ENCODE peak calls at places on chromosomes 6 and 20, in seven cellular contexts. One of them, this sample, is unnamed.

GRCh38 chr6:37099442-37099841 is 70.5 kb upstream of the PIM1 start:
- DNase-seq in GM13976: no peak
- DNase-seq in RWPE2: no peak
- DNase-seq in HCT116: no peak
- DNase-seq in thoracic aorta: no peak
- DNase-seq in lower leg skin: no peak
- DNase-seq in Calu3: no peak
- DNase-seq in this sample: no peak

GRCh38 chr6:144723431-144723830 is 438.3 kb downstream of the UTRN start:
- DNase-seq in RWPE2: no peak
- DNase-seq in GM13976: no peak
- DNase-seq in lower leg skin: no peak
- DNase-seq in HCT116: no peak
- DNase-seq in Calu3: no peak
- DNase-seq in thoracic aorta: no peak
- DNase-seq in this sample: no peak

GRCh38 chr6:76451926-76452709 is 379.7 kb upstream of the IMPG1 start:
- DNase-seq in lower leg skin: no peak
- DNase-seq in thoracic aorta: no peak
- DNase-seq in GM13976: no peak
- DNase-seq in RWPE2: no peak
- DNase-seq in HCT116: no peak
- DNase-seq in Calu3: no peak
- DNase-seq in this sample: no peak

GRCh38 chr6:25454141-25454540 is 175.0 kb downstream of the CARMIL1 start:
- DNase-seq in GM13976: no peak
- DNase-seq in lower leg skin: no peak
- DNase-seq in thoracic aorta: no peak
- DNase-seq in HCT116: no peak
- DNase-seq in RWPE2: no peak
- DNase-seq in Calu3: no peak
- DNase-seq in this sample: no peak

GRCh38 chr20:8782804-8783203 is 286.1 kb upstream of the PLCB4 start:
- DNase-seq in lower leg skin: no peak
- DNase-seq in thoracic aorta: no peak
- DNase-seq in RWPE2: no peak
- DNase-seq in Calu3: no peak
- DNase-seq in HCT116: no peak
- DNase-seq in GM13976: no peak
- DNase-seq in this sample: no peak

GRCh38 chr20:39036011-39036410 is 73.9 kb downstream of the DHX35 start:
- DNase-seq in HCT116: no peak
- DNase-seq in Calu3: no peak
- DNase-seq in lower leg skin: no peak
- DNase-seq in GM13976: no peak
- DNase-seq in RWPE2: no peak
- DNase-seq in thoracic aorta: no peak
- DNase-seq in this sample: no peak

GRCh38 chr6:142848156-142848555 is 96.8 kb downstream of the HIVEP2 start:
- DNase-seq in thoracic aorta: no peak
- DNase-seq in Calu3: no peak
- DNase-seq in RWPE2: no peak
- DNase-seq in lower leg skin: no peak
- DNase-seq in HCT116: no peak
- DNase-seq in GM13976: no peak
- DNase-seq in this sample: no peak

GRCh38 chr20:9928955-9929354 is 90.1 kb upstream of the PAK5 start:
- DNase-seq in Calu3: no peak
- DNase-seq in HCT116: no peak
- DNase-seq in lower leg skin: no peak
- DNase-seq in thoracic aorta: no peak
- DNase-seq in GM13976: no peak
- DNase-seq in RWPE2: no peak
- DNase-seq in this sample: no peak

GRCh38 chr6:107709341-107709740 is 114.8 kb downstream of the SCML4 start:
- DNase-seq in HCT116: no peak
- DNase-seq in Calu3: no peak
- DNase-seq in thoracic aorta: no peak
- DNase-seq in lower leg skin: peak; percentile 25
- DNase-seq in GM13976: no peak
- DNase-seq in RWPE2: no peak
- DNase-seq in this sample: no peak

GRCh38 chr6:100988391-100988999 is 107.4 kb upstream of the ASCC3 start:
- DNase-seq in RWPE2: no peak
- DNase-seq in GM13976: no peak
- DNase-seq in Calu3: no peak
- DNase-seq in lower leg skin: no peak
- DNase-seq in HCT116: no peak
- DNase-seq in thoracic aorta: no peak
- DNase-seq in this sample: no peak

GRCh38 chr20:64167676-64168075 is 3.4 kb downstream of the MYT1 start:
- DNase-seq in RWPE2: no peak
- DNase-seq in thoracic aorta: no peak
- DNase-seq in Calu3: no peak
- DNase-seq in lower leg skin: no peak
- DNase-seq in GM13976: no peak
- DNase-seq in HCT116: no peak
- DNase-seq in this sample: no peak

GRCh38 chr20:44494266-44494665 is 18.6 kb downstream of the TTPAL start:
- DNase-seq in HCT116: no peak
- DNase-seq in GM13976: no peak
- DNase-seq in thoracic aorta: no peak
- DNase-seq in RWPE2: peak; percentile 47
- DNase-seq in lower leg skin: no peak
- DNase-seq in Calu3: no peak
- DNase-seq in this sample: no peak

GRCh38 chr6:53302678-53303360 is 45.9 kb downstream of the ELOVL5 start:
- DNase-seq in HCT116: no peak
- DNase-seq in lower leg skin: no peak
- DNase-seq in GM13976: no peak
- DNase-seq in RWPE2: no peak
- DNase-seq in thoracic aorta: no peak
- DNase-seq in Calu3: no peak
- DNase-seq in this sample: no peak

GRCh38 chr20:50426865-50427739 is 83.1 kb upstream of the PTPN1 start:
- DNase-seq in RWPE2: no peak
- DNase-seq in lower leg skin: no peak
- DNase-seq in GM13976: no peak
- DNase-seq in Calu3: no peak
- DNase-seq in HCT116: no peak
- DNase-seq in thoracic aorta: no peak
- DNase-seq in this sample: no peak

GRCh38 chr20:13788167-13788834 is 3.5 kb downstream of the NDUFAF5 start:
- DNase-seq in Calu3: peak; percentile 39
- DNase-seq in lower leg skin: no peak
- DNase-seq in HCT116: peak; percentile 65
- DNase-seq in RWPE2: no peak
- DNase-seq in thoracic aorta: no peak
- DNase-seq in GM13976: peak; percentile 52
- DNase-seq in this sample: peak; percentile 35

GRCh38 chr6:148440877-148441453 is 98.3 kb downstream of the SASH1 start:
- DNase-seq in GM13976: no peak
- DNase-seq in RWPE2: peak; percentile 90
- DNase-seq in lower leg skin: peak; percentile 94
- DNase-seq in HCT116: peak; percentile 34
- DNase-seq in Calu3: peak; percentile 27
- DNase-seq in thoracic aorta: no peak
- DNase-seq in this sample: peak; percentile 87

GRCh38 chr6:106069478-106069877 is 16.7 kb upstream of the PRDM1 start:
- DNase-seq in Calu3: peak; percentile 51
- DNase-seq in thoracic aorta: no peak
- DNase-seq in GM13976: no peak
- DNase-seq in HCT116: no peak
- DNase-seq in RWPE2: no peak
- DNase-seq in lower leg skin: no peak
- DNase-seq in this sample: no peak

GRCh38 chr6:124987291-124987690 is 25.1 kb downstream of the RNF217 start:
- DNase-seq in thoracic aorta: no peak
- DNase-seq in lower leg skin: no peak
- DNase-seq in HCT116: no peak
- DNase-seq in RWPE2: no peak
- DNase-seq in Calu3: no peak
- DNase-seq in GM13976: no peak
- DNase-seq in this sample: no peak

GRCh38 chr6:33208089-33208967 is at the start of gene RING1:
- DNase-seq in GM13976: peak; percentile 97
- DNase-seq in RWPE2: peak; percentile 70
- DNase-seq in thoracic aorta: no peak
- DNase-seq in lower leg skin: peak; percentile 97
- DNase-seq in Calu3: peak; percentile 92
- DNase-seq in HCT116: no peak
- DNase-seq in this sample: peak; percentile 87

GRCh38 chr20:35903843-35904242 is 50.5 kb downstream of the SCAND1 start:
- DNase-seq in GM13976: no peak
- DNase-seq in lower leg skin: no peak
- DNase-seq in RWPE2: no peak
- DNase-seq in HCT116: no peak
- DNase-seq in Calu3: no peak
- DNase-seq in thoracic aorta: no peak
- DNase-seq in this sample: no peak

GRCh38 chr6:44305200-44305725 is 7.9 kb downstream of the AARS2 start:
- DNase-seq in lower leg skin: no peak
- DNase-seq in thoracic aorta: no peak
- DNase-seq in Calu3: no peak
- DNase-seq in RWPE2: no peak
- DNase-seq in HCT116: no peak
- DNase-seq in GM13976: peak; percentile 14
- DNase-seq in this sample: no peak
- TF ChIP-seq CTCF in lower leg skin: no peak
- TF ChIP-seq CTCF in thoracic aorta: no peak
- TF ChIP-seq CTCF in Calu3: no peak
- TF ChIP-seq CTCF in RWPE2: no peak
- TF ChIP-seq CTCF in HCT116: no peak
- TF ChIP-seq CTCF in GM13976: no peak
- TF ChIP-seq CTCF in this sample: no peak

GRCh38 chr20:57461726-57462125 is 63.2 kb downstream of the CTCFL start:
- DNase-seq in RWPE2: no peak
- DNase-seq in Calu3: no peak
- DNase-seq in HCT116: no peak
- DNase-seq in GM13976: no peak
- DNase-seq in thoracic aorta: no peak
- DNase-seq in lower leg skin: no peak
- DNase-seq in this sample: no peak
- TF ChIP-seq CTCF in RWPE2: no peak
- TF ChIP-seq CTCF in Calu3: no peak
- TF ChIP-seq CTCF in HCT116: no peak
- TF ChIP-seq CTCF in GM13976: no peak
- TF ChIP-seq CTCF in thoracic aorta: no peak
- TF ChIP-seq CTCF in lower leg skin: no peak
- TF ChIP-seq CTCF in this sample: no peak

DNA sequence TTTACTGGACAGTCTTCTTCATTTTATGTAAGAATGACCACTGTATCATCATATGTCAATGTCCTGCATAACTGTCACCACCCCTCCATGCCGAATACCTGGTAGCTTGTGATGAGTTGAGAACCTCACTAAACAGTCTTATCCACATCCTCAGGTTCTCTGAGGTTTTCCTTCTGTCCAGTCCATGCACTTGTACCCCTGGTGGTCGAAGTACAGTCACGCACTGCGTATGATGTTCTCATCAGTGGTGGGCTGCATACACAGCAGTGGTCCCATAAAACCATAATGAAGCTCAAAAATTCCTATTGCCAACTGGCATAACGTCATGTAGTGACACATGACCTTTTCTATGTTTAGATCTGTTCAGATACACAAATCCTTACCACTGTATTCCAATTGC is 31.2 kb upstream of the SDCBP2 start:
- DNase-seq in thoracic aorta: no peak
- DNase-seq in RWPE2: no peak
- DNase-seq in HCT116: no peak
- DNase-seq in lower leg skin: no peak
- DNase-seq in Calu3: no peak
- DNase-seq in GM13976: no peak
- DNase-seq in this sample: no peak
- TF ChIP-seq CTCF in thoracic aorta: no peak
- TF ChIP-seq CTCF in RWPE2: no peak
- TF ChIP-seq CTCF in HCT116: peak; percentile 20
- TF ChIP-seq CTCF in lower leg skin: no peak
- TF ChIP-seq CTCF in Calu3: no peak
- TF ChIP-seq CTCF in GM13976: no peak
- TF ChIP-seq CTCF in this sample: no peak

DNA sequence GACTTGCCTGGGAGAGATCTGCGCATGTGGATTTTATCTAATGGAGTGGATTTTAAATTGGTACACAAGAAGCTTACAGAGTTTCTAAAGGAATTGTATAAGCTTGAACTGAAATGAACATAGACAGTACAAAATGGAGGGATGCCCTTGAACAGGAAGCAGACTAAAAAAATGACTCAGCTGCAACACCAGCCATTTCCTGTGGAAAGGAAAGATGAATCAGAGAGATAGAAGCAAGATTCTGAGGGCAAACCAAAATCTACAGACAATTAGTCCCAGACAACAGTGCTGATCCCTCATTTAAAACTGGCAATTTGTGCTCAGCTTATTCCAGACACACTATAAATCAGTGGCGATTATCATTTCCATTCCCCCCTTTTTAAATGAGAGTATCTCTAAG is 114.6 kb upstream of the TCF21 start:
- DNase-seq in RWPE2: no peak
- DNase-seq in GM13976: no peak
- DNase-seq in thoracic aorta: no peak
- DNase-seq in HCT116: no peak
- DNase-seq in Calu3: no peak
- DNase-seq in lower leg skin: no peak
- DNase-seq in this sample: no peak
- TF ChIP-seq CTCF in RWPE2: no peak
- TF ChIP-seq CTCF in GM13976: no peak
- TF ChIP-seq CTCF in thoracic aorta: no peak
- TF ChIP-seq CTCF in HCT116: no peak
- TF ChIP-seq CTCF in Calu3: no peak
- TF ChIP-seq CTCF in lower leg skin: no peak
- TF ChIP-seq CTCF in this sample: no peak

GRCh38 chr20:58378056-58378455 is 11.0 kb upstream of the VAPB start:
- DNase-seq in thoracic aorta: no peak
- DNase-seq in HCT116: no peak
- DNase-seq in GM13976: no peak
- DNase-seq in lower leg skin: no peak
- DNase-seq in Calu3: no peak
- DNase-seq in RWPE2: peak; percentile 53
- DNase-seq in this sample: no peak
- TF ChIP-seq CTCF in thoracic aorta: no peak
- TF ChIP-seq CTCF in HCT116: no peak
- TF ChIP-seq CTCF in GM13976: no peak
- TF ChIP-seq CTCF in lower leg skin: no peak
- TF ChIP-seq CTCF in Calu3: no peak
- TF ChIP-seq CTCF in RWPE2: no peak
- TF ChIP-seq CTCF in this sample: no peak

DNA sequence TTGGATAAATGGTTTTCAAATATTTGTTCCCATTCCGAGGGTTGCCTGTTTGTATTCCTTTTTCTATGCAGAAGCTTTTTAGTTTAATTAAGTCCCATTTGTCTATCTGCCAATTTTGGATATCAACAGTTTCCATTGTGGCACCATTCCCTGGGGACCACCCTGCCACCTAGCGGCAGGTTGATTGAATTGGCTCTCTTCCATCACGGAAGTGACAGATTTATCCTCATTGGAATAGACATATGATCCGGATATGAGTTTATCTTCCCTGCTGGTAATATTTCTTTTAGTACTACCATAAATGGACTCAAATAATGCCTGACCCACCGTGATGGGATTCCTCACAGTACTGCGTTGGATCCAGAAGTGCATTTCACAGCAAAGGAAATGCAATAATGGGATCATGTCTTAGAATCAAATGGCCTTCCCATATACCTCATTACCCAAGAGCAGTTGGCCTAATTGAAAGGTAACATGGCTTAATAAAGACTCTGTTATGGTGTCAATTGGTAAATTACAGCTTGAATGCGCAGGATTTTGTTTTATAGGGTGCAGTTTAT is 327.0 kb downstream of the BMP2 start:
- DNase-seq in lower leg skin: no peak
- DNase-seq in GM13976: no peak
- DNase-seq in RWPE2: no peak
- DNase-seq in thoracic aorta: no peak
- DNase-seq in Calu3: peak; percentile 60
- DNase-seq in HCT116: peak; percentile 4
- DNase-seq in this sample: no peak
- TF ChIP-seq CTCF in lower leg skin: no peak
- TF ChIP-seq CTCF in GM13976: peak; percentile 17
- TF ChIP-seq CTCF in RWPE2: peak; percentile 97
- TF ChIP-seq CTCF in thoracic aorta: no peak
- TF ChIP-seq CTCF in Calu3: peak; percentile 57
- TF ChIP-seq CTCF in HCT116: peak; percentile 63
- TF ChIP-seq CTCF in this sample: no peak

This sample was measured in breast epithelium.